ENCODE peak calls at places on chromosomes 6 and 20, in six cellular contexts. K is uterus, J is Peyer's patch, X is tibial nerve, N is cardiac muscle cell, A is PC-3. E is an unnamed sample. For H3K4me1, the result is how much of the 10 kb centered on the place peaks cover.

GRCh38 chr20:54680439-54680838 is 205.0 kb downstream of the DOK5 start:
- DNase-seq in K (no peak), J (no peak), X (no peak), N (no peak), A (no peak), E (no peak)

GRCh38 chr20:63964412-63964811 is 5.3 kb downstream of the ZNF512B start:
- DNase-seq in K (no peak), J (no peak), X (no peak), N (no peak), A (no peak), E (no peak)

GRCh38 chr20:45866454-45866853 is 9.0 kb downstream of the ZSWIM3 start:
- DNase-seq in K (no peak), J (no peak), X (no peak), N (no peak), A (no peak), E (no peak)

GRCh38 chr6:32637219-32637880 is at the start of gene HLA-DQA1:
- DNase-seq in K (no peak), J (peak), X (peak), N (no peak), A (peak), E (peak)

GRCh38 chr6:83038246-83038645 is 27.4 kb downstream of the UBE3D start:
- DNase-seq in K (no peak), J (no peak), X (no peak), N (no peak), A (peak), E (no peak)

GRCh38 chr6:45423901-45424627 is 46.3 kb upstream of the SUPT3H start:
- DNase-seq in K (no peak), J (peak), X (no peak), N (peak), A (no peak), E (no peak)

GRCh38 chr6:26041946-26042345 is 45.3 kb upstream of the HFE start:
- DNase-seq in K (no peak), J (no peak), X (no peak), N (no peak), A (no peak), E (no peak)

GRCh38 chr6:106773482-106773881 is 144.1 kb downstream of the QRSL1 start:
- DNase-seq in K (no peak), J (no peak), X (no peak), N (no peak), A (peak), E (peak)

GRCh38 chr6:21396313-21396712 is 197.2 kb upstream of the SOX4 start:
- DNase-seq in K (no peak), J (no peak), X (no peak), N (no peak), A (peak), E (no peak)

DNA sequence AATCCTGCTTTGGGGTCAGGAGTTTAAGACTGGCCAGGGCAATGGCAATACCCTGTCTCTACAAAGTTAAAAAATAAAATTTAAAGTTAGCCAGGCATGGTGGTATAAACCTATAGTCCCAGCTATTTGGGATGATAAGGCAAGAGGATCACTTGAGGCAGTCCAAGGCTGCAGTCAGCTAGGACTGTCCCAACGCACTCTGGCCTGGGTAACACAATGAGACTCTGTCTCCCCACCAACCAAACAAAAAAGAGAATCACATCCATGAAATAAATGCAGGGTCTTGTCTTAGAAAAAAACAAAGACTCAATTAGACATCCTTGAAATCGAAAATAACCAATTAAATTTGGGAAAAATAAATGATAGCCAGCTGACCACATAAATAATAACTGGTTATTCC is 88.9 kb downstream of the PHIP start:
- DNase-seq in K (no peak), J (no peak), X (no peak), N (no peak), A (no peak), E (no peak)
- TF ChIP-seq CTCF in K (no peak), J (no peak), X (no peak), N (no peak), A (no peak), E (no peak)

GRCh38 chr20:47358052-47358671 is 1.7 kb upstream of the ZMYND8 start:
- DNase-seq in K (no peak), J (no peak), X (no peak), N (no peak), A (no peak), E (peak)

GRCh38 chr20:47357296-47358051 is 975 bp upstream of the ZMYND8 start:
- DNase-seq in K (peak), J (peak), X (peak), N (peak), A (peak), E (peak)

GRCh38 chr20:47359533-47360206 is 3.2 kb upstream of the ZMYND8 start:
- DNase-seq in K (no peak), J (no peak), X (no peak), N (no peak), A (no peak), E (peak)

GRCh38 chr20:47360207-47360488 is 3.6 kb upstream of the ZMYND8 start:
- DNase-seq in K (no peak), J (no peak), X (peak), N (no peak), A (peak), E (peak)

GRCh38 chr20:47358672-47359532 is 2.4 kb upstream of the ZMYND8 start:
- DNase-seq in K (peak), J (peak), X (peak), N (peak), A (peak), E (peak)
- H3K4me1 ChIP-seq in K (half or more), J (half or more), X (half or more), N (half or more), A (half or more), E (half or more)

GRCh38 chr20:41408986-41409385 is 42.4 kb upstream of the EMILIN3 start:
- DNase-seq in K (no peak), J (no peak), X (no peak), N (no peak), A (no peak), E (no peak)
- TF ChIP-seq CTCF in K (no peak), J (no peak), X (no peak), N (no peak), A (no peak), E (no peak)

GRCh38 chr6:15993716-15994228 is 135.1 kb upstream of the MYLIP start:
- DNase-seq in K (no peak), J (no peak), X (no peak), N (no peak), A (no peak), E (no peak)
- H3K4me1 ChIP-seq in K (under half), J (under half), X (under half), N (under half), A (under half), E (under half)

DNA sequence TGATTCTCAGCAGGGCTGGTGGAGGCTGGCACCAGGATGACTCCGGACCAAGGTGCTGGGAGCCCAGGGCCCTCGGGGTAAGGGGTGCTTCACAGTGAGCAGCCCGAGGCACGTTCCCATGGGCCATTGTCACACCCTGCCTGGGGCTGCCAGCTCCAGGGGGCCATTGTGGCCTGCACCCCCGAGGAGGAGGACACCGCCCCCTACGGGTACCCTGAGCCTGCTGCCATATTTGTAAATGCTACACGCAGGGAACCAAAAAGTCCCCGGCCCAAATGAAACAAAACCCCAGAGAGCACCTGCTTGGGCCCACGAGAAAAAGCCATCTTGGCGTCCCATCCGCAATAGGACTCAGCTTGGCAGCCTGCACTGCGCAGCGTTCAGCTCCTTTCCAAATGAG is 64.7 kb upstream of the GATA5 start:
- DNase-seq in K (no peak), J (no peak), X (no peak), N (no peak), A (no peak), E (no peak)
- TF ChIP-seq CTCF in K (no peak), J (no peak), X (no peak), N (no peak), A (peak), E (no peak)

GRCh38 chr20:60058869-60059268 is 100.6 kb downstream of the CDH26 start:
- DNase-seq in K (no peak), J (no peak), X (no peak), N (no peak), A (no peak), E (no peak)
- H3K4me1 ChIP-seq in K (under half), J (under half), X (half or more), N (under half), A (under half), E (under half)

GRCh38 chr6:8904754-8905153 is 469.4 kb upstream of the SLC35B3 start:
- DNase-seq in K (no peak), J (no peak), X (no peak), N (no peak), A (peak), E (no peak)
- TF ChIP-seq CTCF in K (no peak), J (no peak), X (no peak), N (no peak), A (peak), E (peak)

DNA sequence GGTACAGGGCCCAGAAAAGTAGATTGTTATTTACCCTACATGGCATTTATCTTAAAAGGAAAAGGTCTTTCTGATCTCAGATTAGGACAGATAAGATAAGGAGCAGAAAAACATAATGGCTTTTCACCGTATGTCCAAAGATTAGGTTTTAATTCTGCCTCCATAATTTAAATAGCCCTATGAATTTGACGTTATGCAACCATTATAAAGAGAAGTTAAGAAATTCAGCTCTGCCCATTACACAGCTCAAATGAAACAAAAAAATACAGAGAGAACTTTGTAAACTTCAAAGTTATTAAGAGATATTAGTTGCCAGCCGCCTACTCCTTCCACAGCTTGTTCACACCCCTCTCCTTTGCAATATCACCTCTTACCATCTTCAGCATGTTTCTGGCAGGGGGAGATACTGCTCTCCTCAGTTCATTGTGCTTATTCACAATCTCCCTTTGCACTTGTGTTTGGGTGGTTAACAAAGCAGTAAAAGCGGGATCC is 8.1 kb downstream of the CRISP3 start:
- DNase-seq in K (no peak), J (no peak), X (no peak), N (no peak), A (no peak), E (no peak)
- H3K4me1 ChIP-seq in K (under half), J (under half), X (under half), N (under half), A (under half), E (under half)

DNA sequence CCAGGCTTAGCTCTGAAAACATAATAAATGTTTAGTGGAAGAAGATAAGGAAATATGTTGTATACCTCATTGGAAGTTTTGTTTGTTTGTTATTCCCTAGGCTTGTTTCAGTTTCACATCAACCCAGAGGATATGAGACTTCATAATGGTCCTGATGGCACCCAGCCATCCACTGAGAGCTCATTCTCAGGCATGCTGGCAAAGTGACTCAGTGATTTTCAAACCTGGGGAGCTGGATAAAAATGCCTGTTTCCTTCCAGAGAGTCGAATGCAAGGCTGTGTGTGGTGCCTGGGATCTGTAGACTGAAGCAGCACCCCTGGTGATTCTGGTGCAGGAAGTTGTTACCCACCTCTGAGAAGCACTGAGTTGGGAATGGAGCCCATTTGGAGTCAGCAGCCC is 205.1 kb downstream of the FARS2 start:
- DNase-seq in K (no peak), J (no peak), X (no peak), N (no peak), A (peak), E (no peak)
- TF ChIP-seq CTCF in K (no peak), J (no peak), X (no peak), N (no peak), A (no peak), E (no peak)